ENCODE peak calls at places on chromosomes 1 and 21, in four cellular contexts. Y is HL-60, J is GM12878, X is K562. N is an unnamed sample.
A peak's percentile ranks its signal among the peaks of the same experiment; 100 is the strongest.

GRCh38 chr1:61925591-61926298 is 183.5 kb downstream of the PATJ start:
- DNase-seq in Y (no peak), J (no peak), X (no peak), N (no peak)

GRCh38 chr1:183131166-183131565 is 54.9 kb upstream of the LAMC2 start:
- DNase-seq in Y (no peak), J (no peak), X (no peak), N (no peak)

GRCh38 chr1:54421101-54421504 is 14.9 kb upstream of the SSBP3 start:
- DNase-seq in Y (no peak), J (no peak), X (no peak), N (no peak)

GRCh38 chr1:77039739-77040138 is 172.5 kb downstream of the ST6GALNAC5 start:
- DNase-seq in Y (no peak), J (no peak), X (no peak), N (no peak)

GRCh38 chr1:156360534-156360933 is 8.5 kb upstream of the RHBG start:
- DNase-seq in Y (no peak), J (no peak), X (no peak), N (no peak)

GRCh38 chr1:89552481-89553194 is 28.0 kb downstream of the LRRC8B start:
- DNase-seq in Y (no peak), J (peak; percentile 36), X (no peak), N (no peak)

GRCh38 chr1:209863766-209864485 is 36.2 kb downstream of the UTP25 start:
- DNase-seq in Y (no peak), J (no peak), X (no peak), N (no peak)

GRCh38 chr21:45914321-45914845 is 67.2 kb upstream of the COL6A1 start:
- DNase-seq in Y (no peak), J (no peak), X (no peak), N (no peak)

GRCh38 chr1:94239796-94240195 is 2.4 kb upstream of the ARHGAP29 start:
- DNase-seq in Y (no peak), J (no peak), X (no peak), N (no peak)

GRCh38 chr1:6634278-6635052 is 9.8 kb downstream of the THAP3 start:
- DNase-seq in Y (no peak), J (no peak), X (peak; percentile 53), N (peak; percentile 53)

GRCh38 chr1:30887485-30888315 is 20.9 kb downstream of the SDC3 start:
- DNase-seq in Y (no peak), J (no peak), X (no peak), N (no peak)

GRCh38 chr1:214039394-214040018 is 51.7 kb downstream of the PROX1 start:
- DNase-seq in Y (no peak), J (no peak), X (no peak), N (no peak)

GRCh38 chr1:240366636-240367035 is 245.3 kb downstream of the GREM2 start:
- DNase-seq in Y (no peak), J (no peak), X (no peak), N (no peak)

GRCh38 chr1:166839600-166840308 is 479 bp downstream of the POGK start:
- DNase-seq in Y (no peak), J (no peak), X (peak; percentile 75), N (peak; percentile 43)

GRCh38 chr1:18597159-18598042 is 33.2 kb upstream of the PAX7 start:
- DNase-seq in Y (no peak), J (no peak), X (peak; percentile 79), N (peak; percentile 48)

GRCh38 chr1:161159087-161159914 is at the start of gene USP21:
- DNase-seq in Y (peak; percentile 76), J (peak; percentile 62), X (peak; percentile 95), N (peak; percentile 97)

GRCh38 chr1:184002071-184002470 is 35.5 kb downstream of the COLGALT2 start:
- DNase-seq in Y (no peak), J (no peak), X (no peak), N (no peak)

GRCh38 chr1:57319165-57319564 is 104.7 kb downstream of the DAB1 start:
- DNase-seq in Y (no peak), J (no peak), X (no peak), N (no peak)

GRCh38 chr1:7289694-7290093 is 481.4 kb upstream of the VAMP3 start:
- DNase-seq in Y (no peak), J (no peak), X (no peak), N (no peak)

GRCh38 chr1:23194119-23194984 is 22.9 kb downstream of the HTR1D start:
- DNase-seq in Y (no peak), J (no peak), X (no peak), N (no peak)

GRCh38 chr21:29568020-29568419 is 269.3 kb downstream of the BACH1 start:
- DNase-seq in Y (no peak), J (no peak), X (no peak), N (no peak)

GRCh38 chr1:208318150-208318734 is 74.1 kb upstream of the PLXNA2 start:
- DNase-seq in Y (no peak), J (no peak), X (no peak), N (no peak)

DNA sequence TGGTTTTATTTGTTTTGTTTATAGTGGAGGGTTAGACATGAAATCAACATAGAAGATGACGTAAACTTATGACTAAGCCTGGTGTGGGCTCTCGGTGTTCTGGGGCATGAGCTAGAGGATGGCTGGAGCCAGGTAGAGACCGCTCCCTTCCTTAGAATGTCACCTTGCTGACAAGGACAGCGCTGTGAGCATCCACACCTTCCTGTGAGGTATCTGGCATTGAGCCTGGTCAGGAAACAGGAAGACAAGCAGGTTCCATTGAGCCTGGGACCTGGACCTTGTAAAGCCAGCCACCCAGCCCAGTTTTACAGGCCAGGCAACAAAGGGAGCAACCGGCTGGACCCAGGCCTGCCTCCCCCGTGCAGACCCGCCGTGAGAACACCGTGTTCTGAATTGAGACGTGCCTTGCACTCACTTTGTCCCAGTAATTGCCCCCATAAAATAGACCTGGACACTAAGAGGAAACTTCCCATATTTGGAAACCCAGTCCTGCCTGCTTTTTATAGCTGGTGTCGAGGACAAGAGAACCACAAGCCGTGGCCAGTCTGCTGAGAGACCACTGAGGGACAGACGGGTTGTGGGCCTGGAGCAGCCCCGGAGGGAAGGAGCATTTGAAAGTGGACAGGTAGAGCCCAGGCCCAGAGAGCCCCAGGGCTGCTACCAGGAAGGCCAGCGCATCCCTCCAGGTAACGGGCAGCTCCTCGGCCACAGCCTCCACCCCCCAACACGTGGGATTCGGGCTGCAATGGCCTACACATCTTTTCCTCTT is 78.0 kb downstream of the PDE9A start:
- DNase-seq in Y (no peak), J (no peak), X (no peak), N (no peak)
- TF ChIP-seq POLR2AphosphoS5 in Y (no peak), J (no peak), X (no peak), N (no peak)

GRCh38 chr1:107139833-107140702 is 771 bp upstream of the NTNG1 start:
- DNase-seq in Y (no peak), J (no peak), X (no peak), N (no peak)
- TF ChIP-seq SPI1 in Y (no peak), J (no peak), X (no peak), N (no peak)

DNA sequence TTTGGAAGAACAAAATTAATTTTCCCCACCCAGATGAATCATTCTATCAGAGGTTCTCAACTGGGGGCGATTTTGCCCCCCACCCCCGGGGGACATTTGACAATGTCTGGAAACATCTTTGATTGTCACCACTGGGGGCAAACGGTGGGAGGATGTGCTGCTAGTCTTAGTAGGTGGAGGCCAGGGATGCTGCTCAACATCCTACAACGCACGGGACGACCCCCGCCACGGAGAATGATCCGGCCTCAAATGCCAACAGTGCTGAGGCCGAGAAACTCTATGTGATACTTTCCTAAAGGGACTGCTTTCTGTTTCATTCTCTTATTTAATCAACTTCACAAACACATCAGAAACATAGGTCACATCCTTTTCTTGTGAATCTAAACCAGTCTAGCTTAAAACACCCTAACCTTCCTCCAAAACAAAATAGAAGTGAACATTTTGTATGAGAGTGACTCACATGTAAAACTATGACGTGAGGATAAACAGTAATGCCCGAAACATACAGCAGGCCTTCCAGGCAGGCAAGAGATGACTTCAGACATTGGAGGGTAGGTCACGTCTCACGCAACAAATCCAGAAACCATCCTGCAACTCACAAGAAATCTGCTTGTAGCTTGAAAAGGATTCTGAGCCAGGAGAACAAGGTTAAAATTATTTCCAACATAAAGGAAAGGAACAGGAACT is 37.2 kb upstream of the ETS2 start:
- DNase-seq in Y (no peak), J (no peak), X (peak; percentile 26), N (no peak)
- TF ChIP-seq POLR2AphosphoS5 in Y (no peak), J (no peak), X (no peak), N (no peak)

DNA sequence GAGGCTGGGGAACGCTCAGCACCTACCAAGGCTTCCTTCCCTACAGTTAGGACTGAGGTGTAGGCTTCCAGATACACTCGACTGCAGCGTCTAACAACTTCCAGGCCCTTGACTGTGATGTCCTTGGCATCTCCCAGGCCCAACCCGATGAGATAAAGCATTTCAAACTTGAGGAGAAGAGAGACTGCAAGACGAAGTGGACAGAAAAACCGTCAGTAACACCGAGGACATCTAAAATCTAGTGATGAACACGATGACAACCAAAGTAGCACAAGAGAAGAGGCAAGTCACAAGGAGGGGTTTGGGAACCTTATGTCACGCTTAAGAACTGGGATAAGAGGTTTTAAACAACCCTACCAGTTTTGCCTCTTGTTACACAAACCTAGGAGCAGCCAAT is 303 bp downstream of the DPH5 start:
- DNase-seq in Y (peak; percentile 12), J (peak; percentile 23), X (no peak), N (no peak)
- TF ChIP-seq SPI1 in Y (no peak), J (no peak), X (no peak), N (no peak)

GRCh38 chr21:39029086-39029772 is 154.0 kb downstream of the PSMG1 start:
- DNase-seq in Y (no peak), J (no peak), X (no peak), N (no peak)
- TF ChIP-seq POLR2AphosphoS5 in Y (no peak), J (no peak), X (no peak), N (no peak)

GRCh38 chr1:53413175-53414001 is 45.8 kb upstream of the DMRTB1 start:
- DNase-seq in Y (no peak), J (peak; percentile 60), X (no peak), N (no peak)
- TF ChIP-seq SPI1 in Y (no peak), J (no peak), X (no peak), N (no peak)

GRCh38 chr21:27700974-27701614 is 734.2 kb upstream of the ADAMTS5 start:
- DNase-seq in Y (peak; percentile 41), J (no peak), X (peak; percentile 45), N (peak; percentile 3)

GRCh38 chr21:27703806-27704205 is 736.9 kb upstream of the ADAMTS5 start:
- DNase-seq in Y (no peak), J (no peak), X (no peak), N (no peak)

DNA sequence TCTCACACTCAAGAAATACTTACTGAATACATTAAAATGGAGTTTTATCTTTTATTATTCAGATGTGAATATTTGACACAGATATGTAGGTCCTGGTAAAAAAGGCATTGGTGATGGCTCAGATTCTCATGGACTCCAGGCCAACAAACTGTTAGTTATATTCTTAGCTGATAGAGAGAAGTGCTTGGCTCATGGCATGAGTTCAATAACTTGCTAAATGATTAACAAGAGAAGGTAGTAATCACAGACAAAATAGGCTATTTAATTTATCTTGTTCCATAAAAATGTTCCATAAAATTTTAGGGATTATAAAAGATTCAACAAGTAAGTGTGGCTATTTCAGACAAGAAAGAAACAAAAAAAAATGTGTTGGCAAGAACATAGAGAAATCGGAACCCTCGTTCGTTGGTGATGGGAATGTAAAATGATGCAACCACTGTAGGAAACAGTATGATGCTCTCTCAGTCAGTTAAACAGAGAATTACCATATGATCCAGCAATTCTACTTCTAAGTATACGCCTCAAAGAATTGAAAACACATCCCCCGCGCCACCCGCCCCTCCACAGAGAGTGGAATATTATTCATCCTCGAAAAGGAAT is 737.8 kb upstream of the ADAMTS5 start:
- DNase-seq in Y (no peak), J (no peak), X (no peak), N (no peak)
- TF ChIP-seq POLR2AphosphoS5 in Y (no peak), J (no peak), X (no peak), N (no peak)